ENCODE peak calls at places on chromosome 16, in four cellular contexts. B is transverse colon, A is upper lobe of right lung, M is mammary epithelial cell. D is an unnamed sample. For H3K4me1 and H3K36me3, the result is how much of the 10 kb centered on the place peaks cover.

GRCh38 chr16:20352615-20353014 is at the start of gene UMOD:
- DNase-seq in A (no peak), M (no peak), B (no peak), D (no peak)

GRCh38 chr16:82027629-82028035 is 7.4 kb upstream of the HSD17B2 start:
- DNase-seq in M (peak), A (no peak), B (no peak), D (no peak)

GRCh38 chr16:68079616-68080344 is 5.4 kb upstream of the NFATC3 start:
- DNase-seq in A (peak), B (peak), M (no peak), D (peak)

GRCh38 chr16:847681-848445 is 47.3 kb upstream of the GNG13 start:
- DNase-seq in M (no peak), B (no peak), A (no peak), D (no peak)

GRCh38 chr16:89695086-89695874 is 6.2 kb downstream of the SPATA2L start:
- DNase-seq in B (no peak), M (no peak), A (no peak), D (peak)

GRCh38 chr16:75306102-75306762 is 54.8 kb upstream of the BCAR1 start:
- DNase-seq in B (peak), A (no peak), M (no peak), D (no peak)

GRCh38 chr16:71637398-71637797 is 11.4 kb downstream of the MARVELD3 start:
- DNase-seq in B (no peak), A (no peak), M (no peak), D (no peak)

GRCh38 chr16:59593256-59593655 is 859.1 kb upstream of the GOT2 start:
- DNase-seq in A (no peak), B (no peak), M (peak), D (no peak)

GRCh38 chr16:46428108-46429061 is 192.8 kb downstream of the SHCBP1 start:
- DNase-seq in M (no peak), A (no peak), B (no peak), D (peak)

GRCh38 chr16:31157136-31157535 is 7.3 kb upstream of the PRSS36 start:
- DNase-seq in B (peak), A (no peak), M (no peak), D (peak)

GRCh38 chr16:31135535-31136286 is at the start of gene PRSS8:
- DNase-seq in A (peak), B (peak), M (peak), D (peak)

GRCh38 chr16:1771072-1771863 is at the start of gene NME3:
- DNase-seq in A (peak), M (peak), B (peak), D (peak)

GRCh38 chr16:11354733-11355574 is 9.7 kb downstream of the RMI2 start:
- DNase-seq in B (peak), M (no peak), A (peak), D (peak)

GRCh38 chr16:48434653-48435318 is 49.6 kb upstream of the SIAH1 start:
- DNase-seq in B (no peak), A (no peak), M (no peak), D (peak)
- TF ChIP-seq CTCF in B (no peak), A (no peak), M (no peak), D (no peak)

GRCh38 chr16:87849419-87850008 is 19.8 kb downstream of the SLC7A5 start:
- DNase-seq in A (no peak), B (no peak), M (no peak), D (no peak)
- H3K4me1 ChIP-seq in A (under half), B (under half), M (under half), D (under half)

DNA sequence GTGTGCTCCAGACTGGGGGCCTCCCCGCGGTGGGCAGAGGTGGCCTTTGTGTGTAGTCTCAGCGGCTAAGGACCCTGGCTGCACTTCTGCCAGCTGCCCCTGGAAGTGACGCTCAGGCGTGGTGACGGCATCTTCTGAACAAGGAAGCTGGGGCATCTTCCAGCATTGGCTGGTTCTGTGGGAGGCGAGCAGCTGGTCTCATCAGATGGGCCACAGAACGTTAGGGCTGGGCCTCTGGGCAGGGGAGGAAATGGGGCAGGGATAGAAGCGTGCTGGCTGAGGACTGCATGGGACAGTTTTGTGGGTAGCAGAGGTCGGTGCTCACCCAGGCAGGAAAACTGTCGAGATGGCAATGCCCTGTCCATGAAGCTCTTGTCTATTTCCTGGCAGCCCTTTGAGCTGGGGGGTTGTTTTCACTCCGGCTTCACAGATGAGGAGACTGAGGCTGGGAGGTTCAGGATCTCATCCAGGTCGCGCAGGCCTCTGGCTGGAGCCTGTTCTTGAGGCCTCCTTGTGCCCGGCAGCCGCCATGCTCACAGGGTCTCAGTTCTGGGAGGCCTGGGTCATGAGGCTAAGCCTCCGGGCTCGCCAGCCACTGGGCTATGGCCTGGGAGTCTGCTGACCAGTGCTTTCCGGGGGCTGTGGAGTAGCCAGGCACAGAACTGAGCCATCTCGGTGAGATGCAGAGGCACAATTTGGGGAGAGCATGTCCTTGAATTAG is 16.3 kb downstream of the IRF8 start:
- DNase-seq in B (no peak), A (peak), M (no peak), D (no peak)
- H3K36me3 ChIP-seq in B (under half), A (under half), M (under half), D (under half)

GRCh38 chr16:70582280-70582978 is 58.8 kb downstream of the SF3B3 start:
- DNase-seq in M (no peak), B (no peak), A (no peak), D (no peak)
- TF ChIP-seq CTCF in M (peak), B (no peak), A (peak), D (no peak)